ENCODE peak calls at places on chromosomes 1 and 21, in eight cellular contexts. T is T-helper 17 cell; P is RKO; L is activated T-cell treated with anti-CD3 and anti-CD28 coated beads, Interleukin-2, amount 50 U/mL, for 1 hour; H is GM10248; V is stimulated activated CD4-positive, alpha-beta T cell treated with anti-CD3 and anti-CD28 coated beads, Interleukin-2, amount 100 ng/mL, for 24 hours; X is DMS53; B is tibial artery. M is an unnamed sample.

GRCh38 chr21:29258626-29259335 is 39.9 kb upstream of the BACH1 start:
- DNase-seq in X (no peak), H (no peak), P (peak; percentile 1), B (no peak), T (no peak), V (no peak), L (no peak), M (peak; percentile 82)

GRCh38 chr1:6700853-6701436 is 671 bp downstream of the DNAJC11 start:
- DNase-seq in T (no peak), H (peak; percentile 23), L (no peak), X (peak; percentile 51), P (peak; percentile 24), V (no peak), B (no peak), M (no peak)

GRCh38 chr1:188188317-188188716 is 1359.6 kb downstream of the PLA2G4A start:
- DNase-seq in L (no peak), T (no peak), P (no peak), B (no peak), H (no peak), V (no peak), X (peak; percentile 7), M (no peak)

GRCh38 chr21:22174746-22175145 is 1176.5 kb downstream of the NCAM2 start:
- DNase-seq in B (no peak), H (no peak), V (no peak), T (no peak), P (no peak), L (no peak), X (no peak), M (no peak)

GRCh38 chr1:230215049-230215448 is 148.0 kb downstream of the GALNT2 start:
- DNase-seq in T (no peak), L (no peak), V (no peak), P (no peak), X (peak; percentile 37), B (peak; percentile 76), H (no peak), M (peak; percentile 83)

GRCh38 chr21:42195378-42196031 is 23.4 kb upstream of the ABCG1 start:
- DNase-seq in H (no peak), P (no peak), V (no peak), B (peak; percentile 44), X (no peak), T (no peak), L (no peak), M (peak; percentile 74)

GRCh38 chr1:227899141-227899819 is 48.5 kb downstream of the WNT9A start:
- DNase-seq in L (no peak), P (no peak), X (no peak), V (peak; percentile 16), H (no peak), B (peak; percentile 3), T (peak; percentile 4), M (no peak)

GRCh38 chr1:154418062-154418897 is 13.1 kb downstream of the IL6R start:
- DNase-seq in P (no peak), X (peak; percentile 99), L (no peak), H (no peak), B (peak; percentile 51), T (peak; percentile 38), V (no peak), M (no peak)

GRCh38 chr1:35298464-35298863 is 30.0 kb downstream of the ZMYM4 start:
- DNase-seq in V (no peak), P (peak; percentile 48), H (peak; percentile 50), X (peak; percentile 65), L (peak; percentile 37), T (no peak), B (no peak), M (peak; percentile 43)

GRCh38 chr1:150009604-150010387 is 730 bp downstream of the OTUD7B start:
- DNase-seq in P (peak; percentile 92), T (no peak), L (peak; percentile 48), V (peak; percentile 71), B (peak; percentile 71), H (no peak), X (peak; percentile 74), M (peak; percentile 90)

GRCh38 chr1:48223372-48224081 is 1.0 kb downstream of the SLC5A9 start:
- DNase-seq in V (no peak), X (no peak), H (no peak), T (no peak), L (no peak), B (no peak), P (no peak), M (no peak)

GRCh38 chr1:234260578-234260977 is 112.7 kb upstream of the COA6 start:
- DNase-seq in V (peak; percentile 38), H (no peak), L (no peak), T (no peak), X (peak; percentile 73), B (no peak), P (peak; percentile 50), M (no peak)

GRCh38 chr1:90480271-90480835 is 236.7 kb downstream of the BARHL2 start:
- DNase-seq in L (no peak), V (no peak), X (no peak), P (no peak), H (no peak), T (no peak), B (no peak), M (no peak)

GRCh38 chr1:238063454-238063853 is 172.7 kb upstream of the ZP4 start:
- DNase-seq in P (peak; percentile 15), H (no peak), V (no peak), B (no peak), T (no peak), L (no peak), X (peak; percentile 62), M (no peak)

GRCh38 chr1:2594001-2594640 is 7.5 kb downstream of the PRXL2B start:
- DNase-seq in X (peak; percentile 41), L (peak; percentile 13), T (no peak), B (no peak), V (no peak), H (no peak), P (no peak), M (peak; percentile 30)

GRCh38 chr1:10046356-10047085 is 13.8 kb downstream of the UBE4B start:
- DNase-seq in V (no peak), X (no peak), B (peak; percentile 47), H (no peak), P (no peak), T (no peak), L (no peak), M (no peak)

GRCh38 chr1:7784492-7785071 is 491 bp downstream of the PER3 start:
- DNase-seq in H (no peak), V (no peak), L (no peak), X (peak; percentile 72), B (peak; percentile 48), P (no peak), T (no peak), M (no peak)

GRCh38 chr1:50700226-50701020 is 259.6 kb downstream of the FAF1 start:
- DNase-seq in P (no peak), L (no peak), X (no peak), H (no peak), T (no peak), B (no peak), V (no peak), M (peak; percentile 33)

GRCh38 chr1:25080294-25081209 is 150.5 kb upstream of the RUNX3 start:
- DNase-seq in H (no peak), L (no peak), T (no peak), P (no peak), B (no peak), X (peak; percentile 21), V (no peak), M (peak; percentile 9)

GRCh38 chr1:188888387-188888786 is 1589.3 kb downstream of the BRINP3 start:
- DNase-seq in X (no peak), B (no peak), T (no peak), P (peak; percentile 24), V (no peak), H (no peak), L (no peak), M (no peak)

GRCh38 chr1:197526736-197527371 is 248.4 kb downstream of the DENND1B start:
- DNase-seq in T (no peak), X (peak; percentile 69), H (peak; percentile 10), L (no peak), V (no peak), P (peak; percentile 75), B (no peak), M (peak; percentile 52)

GRCh38 chr1:206923961-206924548 is 2.3 kb upstream of the FCMR start:
- DNase-seq in T (no peak), B (no peak), H (no peak), L (no peak), P (no peak), V (no peak), X (peak; percentile 16), M (no peak)

GRCh38 chr1:225156254-225156653 is 226.8 kb downstream of the DNAH14 start:
- DNase-seq in B (no peak), L (no peak), P (no peak), V (no peak), H (no peak), X (no peak), T (no peak), M (no peak)

GRCh38 chr1:33097137-33097611 is 16.2 kb downstream of the AZIN2 start:
- DNase-seq in X (no peak), L (no peak), P (peak; percentile 44), T (no peak), H (no peak), V (no peak), B (no peak), M (peak; percentile 46)

GRCh38 chr1:65334081-65334480 is 24.7 kb downstream of the DNAJC6 start:
- DNase-seq in T (no peak), X (no peak), V (no peak), P (no peak), H (no peak), L (no peak), B (no peak), M (no peak)

GRCh38 chr1:202010042-202011015 is at the start of gene ELF3:
- DNase-seq in V (no peak), P (no peak), L (no peak), H (peak; percentile 87), T (no peak), B (no peak), X (peak; percentile 100), M (no peak)

GRCh38 chr1:20301463-20302092 is 10.9 kb downstream of the VWA5B1 start:
- DNase-seq in X (no peak), T (no peak), H (no peak), V (no peak), L (no peak), B (no peak), P (no peak), M (no peak)

GRCh38 chr1:63651110-63651776 is 58.0 kb downstream of the PGM1 start:
- DNase-seq in L (peak; percentile 22), H (no peak), T (no peak), P (no peak), B (no peak), V (no peak), X (no peak), M (peak; percentile 19)

GRCh38 chr1:222754386-222755139 is 17.6 kb downstream of the FAM177B start:
- DNase-seq in X (peak; percentile 9), P (no peak), L (no peak), V (no peak), B (peak; percentile 66), H (no peak), T (no peak), M (peak; percentile 70)

GRCh38 chr1:237789619-237790018 is 101.1 kb downstream of the ZP4 start:
- DNase-seq in P (no peak), V (no peak), X (no peak), B (no peak), L (no peak), H (no peak), T (no peak), M (no peak)

GRCh38 chr21:42695324-42696025 is 42.1 kb downstream of the PDE9A start:
- DNase-seq in T (no peak), V (no peak), B (peak; percentile 25), X (no peak), L (no peak), P (peak; percentile 5), H (no peak), M (peak; percentile 70)

GRCh38 chr21:18350216-18350615 is 53.4 kb downstream of the TMPRSS15 start:
- DNase-seq in X (no peak), T (no peak), V (no peak), B (no peak), H (no peak), L (no peak), P (no peak), M (no peak)

GRCh38 chr1:54165146-54165545 is 12.3 kb upstream of the CDCP2 start:
- DNase-seq in L (no peak), V (no peak), X (no peak), B (no peak), H (no peak), T (no peak), P (no peak), M (no peak)

GRCh38 chr1:230291731-230292620 is 134.2 kb downstream of the PGBD5 start:
- DNase-seq in B (peak; percentile 15), X (peak; percentile 47), P (no peak), T (no peak), V (no peak), H (no peak), L (no peak), M (no peak)